ENCODE peak calls at places on chromosomes 3 and 15, in six cellular contexts. R is heart left ventricle, S is H9, F is psoas muscle, J is HFFc6, X is astrocyte of the cerebellum. Z is an unnamed sample.

GRCh38 chr15:45603881-45604280 is 16.7 kb downstream of the BLOC1S6 start:
- DNase-seq in R (no peak), S (no peak), F (no peak), J (no peak), X (no peak), Z (no peak)

GRCh38 chr3:52109556-52110380 is 44.5 kb downstream of the POC1A start:
- DNase-seq in R (no peak), S (no peak), F (peak; percentile 28), J (no peak), X (no peak), Z (no peak)

GRCh38 chr3:190225186-190225692 is 97.0 kb downstream of the CLDN1 start:
- DNase-seq in R (no peak), S (no peak), F (no peak), J (peak; percentile 39), X (no peak), Z (no peak)

GRCh38 chr3:65107174-65107573 is 419.4 kb upstream of the ADAMTS9 start:
- DNase-seq in R (no peak), S (no peak), F (no peak), J (no peak), X (peak; percentile 16), Z (no peak)

GRCh38 chr3:44198265-44198956 is 43.3 kb upstream of the TOPAZ1 start:
- DNase-seq in R (peak; percentile 58), S (peak; percentile 77), F (no peak), J (peak; percentile 61), X (peak; percentile 64), Z (peak; percentile 28)

GRCh38 chr15:56496635-56497034 is 31.7 kb upstream of the MNS1 start:
- DNase-seq in R (no peak), S (no peak), F (no peak), J (peak; percentile 57), X (peak; percentile 70), Z (peak; percentile 31)

GRCh38 chr3:194294199-194294887 is 56.8 kb downstream of the CPN2 start:
- DNase-seq in R (no peak), S (peak; percentile 82), F (no peak), J (no peak), X (no peak), Z (no peak)

GRCh38 chr3:123751478-123751877 is 132.7 kb downstream of the MYLK start:
- DNase-seq in R (no peak), S (no peak), F (no peak), J (peak; percentile 75), X (no peak), Z (no peak)

GRCh38 chr3:10925436-10926260 is 66.9 kb upstream of the SLC6A1 start:
- DNase-seq in R (no peak), S (peak; percentile 8), F (no peak), J (no peak), X (no peak), Z (no peak)

GRCh38 chr3:46926447-46926846 is 48.9 kb downstream of the PTH1R start:
- DNase-seq in R (no peak), S (no peak), F (peak; percentile 48), J (no peak), X (no peak), Z (no peak)

GRCh38 chr3:69671082-69671952 is 67.9 kb upstream of the MITF start:
- DNase-seq in R (peak; percentile 29), S (no peak), F (no peak), J (peak; percentile 28), X (peak; percentile 27), Z (no peak)

GRCh38 chr15:35289029-35289617 is 204.0 kb upstream of the NANOGP8 start:
- DNase-seq in R (no peak), S (no peak), F (no peak), J (peak; percentile 60), X (peak; percentile 57), Z (no peak)

GRCh38 chr3:143265501-143266070 is 146.0 kb downstream of the CHST2 start:
- DNase-seq in R (no peak), S (no peak), F (no peak), J (no peak), X (no peak), Z (peak; percentile 50)

GRCh38 chr3:179750720-179751328 is 98.0 kb downstream of the USP13 start:
- DNase-seq in R (no peak), S (no peak), F (no peak), J (peak; percentile 33), X (peak; percentile 6), Z (no peak)

GRCh38 chr3:188950832-188951489 is 220.8 kb upstream of the TPRG1 start:
- DNase-seq in R (peak; percentile 78), S (no peak), F (peak; percentile 63), J (peak; percentile 91), X (peak; percentile 93), Z (peak; percentile 86)

GRCh38 chr15:69757186-69757585 is 304.6 kb downstream of the RPLP1 start:
- DNase-seq in R (no peak), S (no peak), F (no peak), J (no peak), X (no peak), Z (no peak)

GRCh38 chr3:17137321-17137826 is 252.6 kb downstream of the PLCL2 start:
- DNase-seq in R (no peak), S (no peak), F (peak; percentile 23), J (no peak), X (no peak), Z (no peak)

GRCh38 chr3:39189648-39190269 is 2.6 kb downstream of the XIRP1 start:
- DNase-seq in R (peak; percentile 80), S (peak; percentile 84), F (peak; percentile 81), J (peak; percentile 36), X (peak; percentile 37), Z (no peak)

GRCh38 chr3:61796088-61796680 is 234.8 kb downstream of the PTPRG start:
- DNase-seq in R (no peak), S (no peak), F (no peak), J (no peak), X (no peak), Z (no peak)

GRCh38 chr3:63960048-63960711 is 48.0 kb upstream of the SCAANT1 start:
- DNase-seq in R (no peak), S (no peak), F (peak; percentile 61), J (peak; percentile 62), X (peak; percentile 68), Z (no peak)

GRCh38 chr3:175386630-175387029 is 527.5 kb downstream of the NAALADL2 start:
- DNase-seq in R (no peak), S (no peak), F (no peak), J (peak; percentile 94), X (peak; percentile 36), Z (peak; percentile 69)

GRCh38 chr15:27587810-27588209 is 511.3 kb downstream of the OCA2 start:
- DNase-seq in R (no peak), S (peak; percentile 95), F (no peak), J (no peak), X (no peak), Z (no peak)

GRCh38 chr3:183378951-183379350 is 49.5 kb downstream of the MCF2L2 start:
- DNase-seq in R (no peak), S (no peak), F (no peak), J (no peak), X (no peak), Z (no peak)

GRCh38 chr3:129937717-129938116 is 36.8 kb upstream of the TRH start:
- DNase-seq in R (no peak), S (peak; percentile 68), F (no peak), J (no peak), X (no peak), Z (no peak)
- TF ChIP-seq CTCF in R (no peak), S (peak; percentile 28), F (no peak), J (no peak), X (no peak), Z (no peak)

GRCh38 chr15:25863968-25864580 is 947 bp upstream of the ATP10A start:
- DNase-seq in R (no peak), S (no peak), F (no peak), J (no peak), X (no peak), Z (no peak)

GRCh38 chr15:25860885-25861866 is 2.0 kb downstream of the ATP10A start:
- DNase-seq in R (no peak), S (no peak), F (no peak), J (no peak), X (no peak), Z (no peak)

GRCh38 chr15:25863067-25863967 is at the start of gene ATP10A:
- DNase-seq in R (peak; percentile 40), S (peak; percentile 56), F (peak; percentile 58), J (peak; percentile 51), X (no peak), Z (no peak)

GRCh38 chr15:25862469-25863066 is 559 bp downstream of the ATP10A start:
- DNase-seq in R (no peak), S (peak; percentile 51), F (no peak), J (no peak), X (no peak), Z (no peak)

GRCh38 chr15:25862087-25862468 is 1.0 kb downstream of the ATP10A start:
- DNase-seq in R (no peak), S (peak; percentile 47), F (no peak), J (no peak), X (no peak), Z (no peak)
- TF ChIP-seq CTCF in R (no peak), S (no peak), F (no peak), J (no peak), X (no peak), Z (no peak)

DNA sequence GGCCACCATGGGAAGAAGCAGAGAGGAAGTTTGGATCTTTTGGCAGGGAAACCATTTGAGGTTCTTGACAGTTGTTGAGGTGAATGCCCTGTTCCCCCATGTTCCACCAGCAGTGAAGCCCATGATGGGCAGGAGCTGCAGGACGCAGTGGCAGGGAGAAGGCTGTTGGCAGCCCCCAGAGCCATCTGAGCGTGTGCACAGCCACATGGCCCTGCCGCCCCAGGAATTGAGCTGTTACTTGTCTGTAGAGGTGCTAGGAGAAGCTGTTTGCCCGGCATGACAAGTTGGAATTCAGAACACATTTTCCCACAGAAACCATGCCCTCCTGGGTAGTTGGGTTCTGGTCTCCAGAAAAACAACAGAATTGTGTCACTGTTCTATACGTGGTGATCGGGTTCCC is 218.2 kb upstream of the NR2E3 start:
- DNase-seq in R (peak; percentile 60), S (no peak), F (no peak), J (no peak), X (no peak), Z (no peak)
- TF ChIP-seq CTCF in R (no peak), S (no peak), F (no peak), J (no peak), X (no peak), Z (no peak)

GRCh38 chr3:173659972-173660371 is 262.4 kb downstream of the NLGN1 start:
- DNase-seq in R (no peak), S (no peak), F (no peak), J (no peak), X (no peak), Z (no peak)
- TF ChIP-seq CTCF in R (no peak), S (no peak), F (no peak), J (no peak), X (no peak), Z (no peak)

Z was measured in kidney epithelial cell.